ENCODE peak calls at places on chromosomes 4 and X, in nine cellular contexts. S is adipocyte, U is HFF-Myc, E is NCI-H526 treated with DMSO at 0.1 percent for 48 hours, V is stomach, P is M059J, G is RPMI8226, K is EL, O is Calu3. N is an unnamed sample.

GRCh38 chr4:10157478-10158354 is 41.1 kb upstream of the WDR1 start:
- DNase-seq in V (peak), S (peak), P (peak), K (peak), G (peak), E (peak), U (peak), O (peak), N (peak)

GRCh38 chr4:28600958-28601357 is 1740.3 kb downstream of the STIM2 start:
- DNase-seq in G (no peak), S (no peak), K (no peak), P (no peak), O (no peak), E (no peak), U (no peak), V (no peak), N (no peak)

GRCh38 chrX:133966199-133966598 is 19.2 kb downstream of the GPC3 start:
- DNase-seq in K (no peak), O (no peak), G (no peak), V (no peak), E (no peak), P (no peak), U (no peak), S (no peak), N (no peak)

GRCh38 chr4:4541040-4541631 is 712 bp downstream of the STX18 start:
- DNase-seq in U (no peak), P (peak), S (peak), E (no peak), V (peak), O (peak), K (peak), G (peak), N (peak)

GRCh38 chr4:128275351-128275750 is 12.3 kb downstream of the PGRMC2 start:
- DNase-seq in S (no peak), G (no peak), P (peak), K (peak), E (no peak), O (no peak), U (no peak), V (no peak), N (peak)

GRCh38 chr4:128635141-128635911 is 174.2 kb upstream of the JADE1 start:
- DNase-seq in E (no peak), U (no peak), P (peak), O (peak), S (peak), G (no peak), K (no peak), V (peak), N (no peak)

GRCh38 chr4:183403486-183403885 is 41.0 kb upstream of the CDKN2AIP start:
- DNase-seq in O (no peak), E (no peak), S (no peak), V (no peak), K (no peak), G (no peak), P (no peak), U (no peak), N (no peak)

GRCh38 chrX:13646154-13646549 is 6.8 kb upstream of the TCEANC start:
- DNase-seq in K (peak), O (peak), G (peak), P (peak), V (peak), E (peak), U (peak), S (peak), N (peak)

GRCh38 chr4:142960134-142960533 is 114.0 kb upstream of the INPP4B start:
- DNase-seq in S (peak), K (no peak), O (no peak), P (no peak), V (no peak), U (no peak), G (peak), E (no peak), N (no peak)

GRCh38 chrX:136714626-136715599 is 65.8 kb downstream of the ARHGEF6 start:
- DNase-seq in V (no peak), E (no peak), S (no peak), G (peak), P (no peak), U (no peak), K (no peak), O (no peak), N (no peak)

GRCh38 chr4:30181918-30182317 is 538.3 kb upstream of the PCDH7 start:
- DNase-seq in S (no peak), O (no peak), G (no peak), K (peak), P (peak), E (no peak), U (no peak), V (no peak), N (no peak)

GRCh38 chr4:128471576-128471975 is 184.0 kb upstream of the PGRMC2 start:
- DNase-seq in O (no peak), U (no peak), V (no peak), P (peak), E (no peak), S (no peak), K (peak), G (no peak), N (peak)

GRCh38 chr4:6674500-6675149 is 19.1 kb upstream of the S100P start:
- DNase-seq in P (peak), S (peak), V (peak), U (no peak), E (peak), O (peak), K (peak), G (peak), N (peak)

GRCh38 chr4:6884341-6884870 is 25.2 kb upstream of the TBC1D14 start:
- DNase-seq in O (no peak), U (no peak), V (no peak), K (no peak), E (no peak), G (no peak), S (no peak), P (no peak), N (no peak)

GRCh38 chr4:28788929-28789490 is 1928.4 kb downstream of the STIM2 start:
- DNase-seq in S (no peak), P (peak), G (peak), V (no peak), O (no peak), U (no peak), E (no peak), K (no peak), N (peak)

GRCh38 chr4:26108024-26108423 is 194.0 kb downstream of the SMIM20 start:
- DNase-seq in O (no peak), S (no peak), V (no peak), U (no peak), K (no peak), P (no peak), E (no peak), G (no peak), N (no peak)

GRCh38 chr4:17613761-17614415 is 553 bp upstream of the MED28 start:
- DNase-seq in S (peak), V (no peak), E (no peak), G (peak), P (peak), K (peak), O (peak), U (peak), N (peak)

GRCh38 chrX:47179221-47179927 is 14.3 kb upstream of the UBA1 start:
- DNase-seq in S (no peak), G (no peak), K (peak), V (no peak), P (peak), O (no peak), E (no peak), U (no peak), N (peak)

GRCh38 chr4:77854431-77855111 is 8.1 kb upstream of the MRPL1 start:
- DNase-seq in S (no peak), P (no peak), G (no peak), U (no peak), V (no peak), K (no peak), E (no peak), O (no peak), N (peak)

GRCh38 chr4:28226962-28227361 is 1366.3 kb downstream of the STIM2 start:
- DNase-seq in O (no peak), K (no peak), S (no peak), V (no peak), U (no peak), G (no peak), E (no peak), P (no peak), N (no peak)

GRCh38 chr4:156312261-156312847 is 358.7 kb upstream of the CTSO start:
- DNase-seq in K (no peak), V (no peak), O (no peak), U (no peak), S (no peak), G (no peak), P (peak), E (no peak), N (no peak)

GRCh38 chrX:135287266-135287823 is 21.9 kb upstream of the ETDC start:
- DNase-seq in G (no peak), P (no peak), K (no peak), E (no peak), S (no peak), U (no peak), V (no peak), O (no peak), N (no peak)

GRCh38 chrX:21870494-21870893 is 14.7 kb downstream of the YY2 start:
- DNase-seq in G (no peak), K (no peak), E (no peak), V (no peak), U (no peak), O (no peak), P (no peak), S (peak), N (no peak)

GRCh38 chrX:131778269-131779218 is 234.7 kb downstream of the OR13H1 start:
- DNase-seq in S (peak), E (no peak), P (peak), K (no peak), O (no peak), U (no peak), V (peak), G (peak), N (peak)

GRCh38 chrX:153925739-153926593 is at the start of gene ARHGAP4:
- DNase-seq in V (no peak), E (peak), U (no peak), G (peak), S (no peak), P (no peak), O (no peak), K (no peak), N (no peak)

GRCh38 chrX:7154040-7154597 is 6.2 kb upstream of the PUDP start:
- DNase-seq in U (no peak), G (no peak), K (no peak), E (no peak), S (no peak), P (no peak), V (no peak), O (no peak), N (no peak)

GRCh38 chrX:37824491-37825224 is 22.7 kb downstream of the DYNLT3 start:
- DNase-seq in O (no peak), E (peak), G (no peak), V (no peak), P (peak), S (no peak), U (no peak), K (no peak), N (peak)

GRCh38 chr4:91935217-91935616 is 368.5 kb upstream of the GRID2 start:
- DNase-seq in S (no peak), U (no peak), V (no peak), O (no peak), E (no peak), K (no peak), P (peak), G (no peak), N (no peak)

GRCh38 chr4:151226004-151226932 is 50.7 kb upstream of the PRSS48 start:
- DNase-seq in P (peak), G (no peak), O (no peak), S (peak), E (no peak), V (no peak), K (peak), U (peak), N (peak)

N was measured in PC-3.